ENCODE peak calls at places on chromosomes 7 and 10, in seven cellular contexts. One of them, this sample, is unnamed.

GRCh38 chr7:41881313-41882130 is 178.6 kb upstream of the INHBA start:
- DNase-seq in pons: peak
- DNase-seq in glomerular endothelial cell: no peak
- DNase-seq in neuronal stem cell: no peak
- DNase-seq in NCI-H1092 treated with DMSO at 0.1 percent for 48 hours: no peak
- DNase-seq in NCI-H69: no peak
- DNase-seq in stimulated activated CD4-positive, alpha-beta T cell treated with anti-CD3 and anti-CD28 coated beads, TNF-alpha, amount 100 ng/mL, for 24 hours: peak
- DNase-seq in this sample: no peak

GRCh38 chr10:27642023-27642589 is 103.5 kb downstream of the MKX start:
- DNase-seq in pons: no peak
- DNase-seq in glomerular endothelial cell: no peak
- DNase-seq in neuronal stem cell: no peak
- DNase-seq in NCI-H1092 treated with DMSO at 0.1 percent for 48 hours: no peak
- DNase-seq in NCI-H69: no peak
- DNase-seq in stimulated activated CD4-positive, alpha-beta T cell treated with anti-CD3 and anti-CD28 coated beads, TNF-alpha, amount 100 ng/mL, for 24 hours: no peak
- DNase-seq in this sample: no peak

GRCh38 chr7:93013471-93014061 is 104.2 kb downstream of the SAMD9 start:
- DNase-seq in pons: no peak
- DNase-seq in glomerular endothelial cell: no peak
- DNase-seq in neuronal stem cell: no peak
- DNase-seq in NCI-H1092 treated with DMSO at 0.1 percent for 48 hours: no peak
- DNase-seq in NCI-H69: no peak
- DNase-seq in stimulated activated CD4-positive, alpha-beta T cell treated with anti-CD3 and anti-CD28 coated beads, TNF-alpha, amount 100 ng/mL, for 24 hours: no peak
- DNase-seq in this sample: no peak

GRCh38 chr7:100503350-100503735 is 19.6 kb downstream of the NYAP1 start:
- DNase-seq in pons: no peak
- DNase-seq in glomerular endothelial cell: no peak
- DNase-seq in neuronal stem cell: no peak
- DNase-seq in NCI-H1092 treated with DMSO at 0.1 percent for 48 hours: no peak
- DNase-seq in NCI-H69: no peak
- DNase-seq in stimulated activated CD4-positive, alpha-beta T cell treated with anti-CD3 and anti-CD28 coated beads, TNF-alpha, amount 100 ng/mL, for 24 hours: no peak
- DNase-seq in this sample: no peak

GRCh38 chr7:146321301-146321700 is 204.7 kb downstream of the CNTNAP2 start:
- DNase-seq in pons: no peak
- DNase-seq in glomerular endothelial cell: no peak
- DNase-seq in neuronal stem cell: peak
- DNase-seq in NCI-H1092 treated with DMSO at 0.1 percent for 48 hours: peak
- DNase-seq in NCI-H69: no peak
- DNase-seq in stimulated activated CD4-positive, alpha-beta T cell treated with anti-CD3 and anti-CD28 coated beads, TNF-alpha, amount 100 ng/mL, for 24 hours: no peak
- DNase-seq in this sample: no peak

GRCh38 chr10:1187151-1187854 is 131.1 kb downstream of the WDR37 start:
- DNase-seq in pons: peak
- DNase-seq in glomerular endothelial cell: no peak
- DNase-seq in neuronal stem cell: no peak
- DNase-seq in NCI-H1092 treated with DMSO at 0.1 percent for 48 hours: no peak
- DNase-seq in NCI-H69: peak
- DNase-seq in stimulated activated CD4-positive, alpha-beta T cell treated with anti-CD3 and anti-CD28 coated beads, TNF-alpha, amount 100 ng/mL, for 24 hours: no peak
- DNase-seq in this sample: no peak

GRCh38 chr7:149624006-149624405 is 126.4 kb upstream of the ZNF746 start:
- DNase-seq in pons: no peak
- DNase-seq in glomerular endothelial cell: no peak
- DNase-seq in neuronal stem cell: no peak
- DNase-seq in NCI-H1092 treated with DMSO at 0.1 percent for 48 hours: no peak
- DNase-seq in NCI-H69: peak
- DNase-seq in stimulated activated CD4-positive, alpha-beta T cell treated with anti-CD3 and anti-CD28 coated beads, TNF-alpha, amount 100 ng/mL, for 24 hours: no peak
- DNase-seq in this sample: peak

GRCh38 chr7:5692112-5692844 is 89.2 kb downstream of the RNF216 start:
- DNase-seq in pons: peak
- DNase-seq in glomerular endothelial cell: no peak
- DNase-seq in neuronal stem cell: no peak
- DNase-seq in NCI-H1092 treated with DMSO at 0.1 percent for 48 hours: no peak
- DNase-seq in NCI-H69: peak
- DNase-seq in stimulated activated CD4-positive, alpha-beta T cell treated with anti-CD3 and anti-CD28 coated beads, TNF-alpha, amount 100 ng/mL, for 24 hours: no peak
- DNase-seq in this sample: peak

GRCh38 chr10:132477398-132478340 is 59.9 kb upstream of the INPP5A start:
- DNase-seq in pons: no peak
- DNase-seq in glomerular endothelial cell: no peak
- DNase-seq in neuronal stem cell: no peak
- DNase-seq in NCI-H1092 treated with DMSO at 0.1 percent for 48 hours: no peak
- DNase-seq in NCI-H69: no peak
- DNase-seq in stimulated activated CD4-positive, alpha-beta T cell treated with anti-CD3 and anti-CD28 coated beads, TNF-alpha, amount 100 ng/mL, for 24 hours: no peak
- DNase-seq in this sample: no peak

GRCh38 chr10:63769367-63769766 is 248.2 kb downstream of the REEP3 start:
- DNase-seq in pons: no peak
- DNase-seq in glomerular endothelial cell: no peak
- DNase-seq in neuronal stem cell: no peak
- DNase-seq in NCI-H1092 treated with DMSO at 0.1 percent for 48 hours: no peak
- DNase-seq in NCI-H69: no peak
- DNase-seq in stimulated activated CD4-positive, alpha-beta T cell treated with anti-CD3 and anti-CD28 coated beads, TNF-alpha, amount 100 ng/mL, for 24 hours: no peak
- DNase-seq in this sample: no peak

GRCh38 chr7:134932707-134933370 is 53.5 kb upstream of the AGBL3 start:
- DNase-seq in pons: no peak
- DNase-seq in glomerular endothelial cell: no peak
- DNase-seq in neuronal stem cell: no peak
- DNase-seq in NCI-H1092 treated with DMSO at 0.1 percent for 48 hours: no peak
- DNase-seq in NCI-H69: no peak
- DNase-seq in stimulated activated CD4-positive, alpha-beta T cell treated with anti-CD3 and anti-CD28 coated beads, TNF-alpha, amount 100 ng/mL, for 24 hours: no peak
- DNase-seq in this sample: no peak

GRCh38 chr10:59580257-59580863 is 129.3 kb downstream of the SLC16A9 start:
- DNase-seq in pons: peak
- DNase-seq in glomerular endothelial cell: no peak
- DNase-seq in neuronal stem cell: no peak
- DNase-seq in NCI-H1092 treated with DMSO at 0.1 percent for 48 hours: peak
- DNase-seq in NCI-H69: peak
- DNase-seq in stimulated activated CD4-positive, alpha-beta T cell treated with anti-CD3 and anti-CD28 coated beads, TNF-alpha, amount 100 ng/mL, for 24 hours: no peak
- DNase-seq in this sample: no peak

GRCh38 chr10:97321032-97321806 is 2.1 kb downstream of the FRAT1 start:
- DNase-seq in pons: peak
- DNase-seq in glomerular endothelial cell: no peak
- DNase-seq in neuronal stem cell: no peak
- DNase-seq in NCI-H1092 treated with DMSO at 0.1 percent for 48 hours: peak
- DNase-seq in NCI-H69: peak
- DNase-seq in stimulated activated CD4-positive, alpha-beta T cell treated with anti-CD3 and anti-CD28 coated beads, TNF-alpha, amount 100 ng/mL, for 24 hours: no peak
- DNase-seq in this sample: no peak

GRCh38 chr10:77164616-77165311 is 472.8 kb downstream of the KCNMA1 start:
- DNase-seq in pons: no peak
- DNase-seq in glomerular endothelial cell: no peak
- DNase-seq in neuronal stem cell: no peak
- DNase-seq in NCI-H1092 treated with DMSO at 0.1 percent for 48 hours: no peak
- DNase-seq in NCI-H69: peak
- DNase-seq in stimulated activated CD4-positive, alpha-beta T cell treated with anti-CD3 and anti-CD28 coated beads, TNF-alpha, amount 100 ng/mL, for 24 hours: no peak
- DNase-seq in this sample: no peak

GRCh38 chr7:128405345-128406146 is 4.2 kb downstream of the IMPDH1 start:
- DNase-seq in pons: no peak
- DNase-seq in glomerular endothelial cell: no peak
- DNase-seq in neuronal stem cell: peak
- DNase-seq in NCI-H1092 treated with DMSO at 0.1 percent for 48 hours: peak
- DNase-seq in NCI-H69: peak
- DNase-seq in stimulated activated CD4-positive, alpha-beta T cell treated with anti-CD3 and anti-CD28 coated beads, TNF-alpha, amount 100 ng/mL, for 24 hours: peak
- DNase-seq in this sample: peak

GRCh38 chr7:33050425-33051318 is 11.9 kb downstream of the NT5C3A start:
- DNase-seq in pons: peak
- DNase-seq in glomerular endothelial cell: no peak
- DNase-seq in neuronal stem cell: no peak
- DNase-seq in NCI-H1092 treated with DMSO at 0.1 percent for 48 hours: peak
- DNase-seq in NCI-H69: peak
- DNase-seq in stimulated activated CD4-positive, alpha-beta T cell treated with anti-CD3 and anti-CD28 coated beads, TNF-alpha, amount 100 ng/mL, for 24 hours: no peak
- DNase-seq in this sample: no peak

GRCh38 chr10:76336213-76336963 is 905.0 kb downstream of the LRMDA start:
- DNase-seq in pons: peak
- DNase-seq in glomerular endothelial cell: no peak
- DNase-seq in neuronal stem cell: no peak
- DNase-seq in NCI-H1092 treated with DMSO at 0.1 percent for 48 hours: no peak
- DNase-seq in NCI-H69: peak
- DNase-seq in stimulated activated CD4-positive, alpha-beta T cell treated with anti-CD3 and anti-CD28 coated beads, TNF-alpha, amount 100 ng/mL, for 24 hours: no peak
- DNase-seq in this sample: no peak

GRCh38 chr7:143390098-143390772 is 9.1 kb downstream of the ZYX start:
- DNase-seq in pons: no peak
- DNase-seq in glomerular endothelial cell: no peak
- DNase-seq in neuronal stem cell: no peak
- DNase-seq in NCI-H1092 treated with DMSO at 0.1 percent for 48 hours: no peak
- DNase-seq in NCI-H69: no peak
- DNase-seq in stimulated activated CD4-positive, alpha-beta T cell treated with anti-CD3 and anti-CD28 coated beads, TNF-alpha, amount 100 ng/mL, for 24 hours: no peak
- DNase-seq in this sample: no peak

GRCh38 chr7:46934198-46934825 is 647.6 kb downstream of the TNS3 start:
- DNase-seq in pons: no peak
- DNase-seq in glomerular endothelial cell: no peak
- DNase-seq in neuronal stem cell: no peak
- DNase-seq in NCI-H1092 treated with DMSO at 0.1 percent for 48 hours: no peak
- DNase-seq in NCI-H69: no peak
- DNase-seq in stimulated activated CD4-positive, alpha-beta T cell treated with anti-CD3 and anti-CD28 coated beads, TNF-alpha, amount 100 ng/mL, for 24 hours: no peak
- DNase-seq in this sample: no peak

GRCh38 chr7:143382791-143383641 is 1.9 kb downstream of the ZYX start:
- DNase-seq in pons: no peak
- DNase-seq in glomerular endothelial cell: no peak
- DNase-seq in neuronal stem cell: no peak
- DNase-seq in NCI-H1092 treated with DMSO at 0.1 percent for 48 hours: no peak
- DNase-seq in NCI-H69: no peak
- DNase-seq in stimulated activated CD4-positive, alpha-beta T cell treated with anti-CD3 and anti-CD28 coated beads, TNF-alpha, amount 100 ng/mL, for 24 hours: no peak
- DNase-seq in this sample: no peak

GRCh38 chr7:28062197-28062988 is 118.2 kb downstream of the JAZF1 start:
- DNase-seq in pons: peak
- DNase-seq in glomerular endothelial cell: no peak
- DNase-seq in neuronal stem cell: peak
- DNase-seq in NCI-H1092 treated with DMSO at 0.1 percent for 48 hours: peak
- DNase-seq in NCI-H69: peak
- DNase-seq in stimulated activated CD4-positive, alpha-beta T cell treated with anti-CD3 and anti-CD28 coated beads, TNF-alpha, amount 100 ng/mL, for 24 hours: peak
- DNase-seq in this sample: peak

GRCh38 chr7:27916372-27916771 is 176.4 kb downstream of the TAX1BP1 start:
- DNase-seq in pons: no peak
- DNase-seq in glomerular endothelial cell: no peak
- DNase-seq in neuronal stem cell: no peak
- DNase-seq in NCI-H1092 treated with DMSO at 0.1 percent for 48 hours: no peak
- DNase-seq in NCI-H69: peak
- DNase-seq in stimulated activated CD4-positive, alpha-beta T cell treated with anti-CD3 and anti-CD28 coated beads, TNF-alpha, amount 100 ng/mL, for 24 hours: no peak
- DNase-seq in this sample: no peak

GRCh38 chr7:142796001-142796500 is 25.3 kb downstream of the PRSS2 start:
- DNase-seq in pons: no peak
- DNase-seq in glomerular endothelial cell: no peak
- DNase-seq in neuronal stem cell: no peak
- DNase-seq in NCI-H1092 treated with DMSO at 0.1 percent for 48 hours: no peak
- DNase-seq in NCI-H69: no peak
- DNase-seq in stimulated activated CD4-positive, alpha-beta T cell treated with anti-CD3 and anti-CD28 coated beads, TNF-alpha, amount 100 ng/mL, for 24 hours: no peak
- DNase-seq in this sample: no peak

GRCh38 chr10:98262571-98262970 is 5.4 kb downstream of the LOXL4 start:
- DNase-seq in pons: no peak
- DNase-seq in glomerular endothelial cell: no peak
- DNase-seq in neuronal stem cell: no peak
- DNase-seq in NCI-H1092 treated with DMSO at 0.1 percent for 48 hours: no peak
- DNase-seq in NCI-H69: peak
- DNase-seq in stimulated activated CD4-positive, alpha-beta T cell treated with anti-CD3 and anti-CD28 coated beads, TNF-alpha, amount 100 ng/mL, for 24 hours: no peak
- DNase-seq in this sample: peak

GRCh38 chr10:50594012-50594411 is 29.7 kb downstream of the SGMS1 start:
- DNase-seq in pons: no peak
- DNase-seq in glomerular endothelial cell: no peak
- DNase-seq in neuronal stem cell: no peak
- DNase-seq in NCI-H1092 treated with DMSO at 0.1 percent for 48 hours: peak
- DNase-seq in NCI-H69: peak
- DNase-seq in stimulated activated CD4-positive, alpha-beta T cell treated with anti-CD3 and anti-CD28 coated beads, TNF-alpha, amount 100 ng/mL, for 24 hours: no peak
- DNase-seq in this sample: no peak

GRCh38 chr10:77529050-77529576 is 108.5 kb downstream of the KCNMA1 start:
- DNase-seq in pons: no peak
- DNase-seq in glomerular endothelial cell: no peak
- DNase-seq in neuronal stem cell: no peak
- DNase-seq in NCI-H1092 treated with DMSO at 0.1 percent for 48 hours: no peak
- DNase-seq in NCI-H69: peak
- DNase-seq in stimulated activated CD4-positive, alpha-beta T cell treated with anti-CD3 and anti-CD28 coated beads, TNF-alpha, amount 100 ng/mL, for 24 hours: no peak
- DNase-seq in this sample: no peak

GRCh38 chr7:32518534-32519140 is 23.3 kb downstream of the AVL9 start:
- DNase-seq in pons: no peak
- DNase-seq in glomerular endothelial cell: no peak
- DNase-seq in neuronal stem cell: peak
- DNase-seq in NCI-H1092 treated with DMSO at 0.1 percent for 48 hours: peak
- DNase-seq in NCI-H69: peak
- DNase-seq in stimulated activated CD4-positive, alpha-beta T cell treated with anti-CD3 and anti-CD28 coated beads, TNF-alpha, amount 100 ng/mL, for 24 hours: no peak
- DNase-seq in this sample: no peak

GRCh38 chr10:122468220-122468922 is 7.0 kb downstream of the HTRA1 start:
- DNase-seq in pons: no peak
- DNase-seq in glomerular endothelial cell: no peak
- DNase-seq in neuronal stem cell: no peak
- DNase-seq in NCI-H1092 treated with DMSO at 0.1 percent for 48 hours: no peak
- DNase-seq in NCI-H69: no peak
- DNase-seq in stimulated activated CD4-positive, alpha-beta T cell treated with anti-CD3 and anti-CD28 coated beads, TNF-alpha, amount 100 ng/mL, for 24 hours: no peak
- DNase-seq in this sample: no peak

GRCh38 chr10:6044060-6044459 is 18.1 kb downstream of the IL2RA start:
- DNase-seq in pons: no peak
- DNase-seq in glomerular endothelial cell: no peak
- DNase-seq in neuronal stem cell: no peak
- DNase-seq in NCI-H1092 treated with DMSO at 0.1 percent for 48 hours: no peak
- DNase-seq in NCI-H69: no peak
- DNase-seq in stimulated activated CD4-positive, alpha-beta T cell treated with anti-CD3 and anti-CD28 coated beads, TNF-alpha, amount 100 ng/mL, for 24 hours: no peak
- DNase-seq in this sample: no peak

GRCh38 chr10:114349505-114350211 is 54.6 kb downstream of the AFAP1L2 start:
- DNase-seq in pons: no peak
- DNase-seq in glomerular endothelial cell: no peak
- DNase-seq in neuronal stem cell: no peak
- DNase-seq in NCI-H1092 treated with DMSO at 0.1 percent for 48 hours: no peak
- DNase-seq in NCI-H69: no peak
- DNase-seq in stimulated activated CD4-positive, alpha-beta T cell treated with anti-CD3 and anti-CD28 coated beads, TNF-alpha, amount 100 ng/mL, for 24 hours: no peak
- DNase-seq in this sample: no peak

GRCh38 chr7:99137418-99138180 is 6.3 kb downstream of the SMURF1 start:
- DNase-seq in pons: peak
- DNase-seq in glomerular endothelial cell: no peak
- DNase-seq in neuronal stem cell: peak
- DNase-seq in NCI-H1092 treated with DMSO at 0.1 percent for 48 hours: no peak
- DNase-seq in NCI-H69: peak
- DNase-seq in stimulated activated CD4-positive, alpha-beta T cell treated with anti-CD3 and anti-CD28 coated beads, TNF-alpha, amount 100 ng/mL, for 24 hours: no peak
- DNase-seq in this sample: no peak

GRCh38 chr10:10320981-10321380 is 696.7 kb upstream of the CELF2 start:
- DNase-seq in pons: no peak
- DNase-seq in glomerular endothelial cell: no peak
- DNase-seq in neuronal stem cell: no peak
- DNase-seq in NCI-H1092 treated with DMSO at 0.1 percent for 48 hours: no peak
- DNase-seq in NCI-H69: no peak
- DNase-seq in stimulated activated CD4-positive, alpha-beta T cell treated with anti-CD3 and anti-CD28 coated beads, TNF-alpha, amount 100 ng/mL, for 24 hours: no peak
- DNase-seq in this sample: no peak

GRCh38 chr7:107694395-107694794 is 33.8 kb downstream of the SLC26A4 start:
- DNase-seq in pons: peak
- DNase-seq in glomerular endothelial cell: no peak
- DNase-seq in neuronal stem cell: no peak
- DNase-seq in NCI-H1092 treated with DMSO at 0.1 percent for 48 hours: peak
- DNase-seq in NCI-H69: peak
- DNase-seq in stimulated activated CD4-positive, alpha-beta T cell treated with anti-CD3 and anti-CD28 coated beads, TNF-alpha, amount 100 ng/mL, for 24 hours: no peak
- DNase-seq in this sample: no peak

GRCh38 chr10:91287912-91288311 is 67.4 kb downstream of the PCGF5 start:
- DNase-seq in pons: no peak
- DNase-seq in glomerular endothelial cell: no peak
- DNase-seq in neuronal stem cell: no peak
- DNase-seq in NCI-H1092 treated with DMSO at 0.1 percent for 48 hours: no peak
- DNase-seq in NCI-H69: no peak
- DNase-seq in stimulated activated CD4-positive, alpha-beta T cell treated with anti-CD3 and anti-CD28 coated beads, TNF-alpha, amount 100 ng/mL, for 24 hours: no peak
- DNase-seq in this sample: no peak

GRCh38 chr10:117933036-117933435 is 113.7 kb downstream of the RAB11FIP2 start:
- DNase-seq in pons: no peak
- DNase-seq in glomerular endothelial cell: no peak
- DNase-seq in neuronal stem cell: no peak
- DNase-seq in NCI-H1092 treated with DMSO at 0.1 percent for 48 hours: no peak
- DNase-seq in NCI-H69: no peak
- DNase-seq in stimulated activated CD4-positive, alpha-beta T cell treated with anti-CD3 and anti-CD28 coated beads, TNF-alpha, amount 100 ng/mL, for 24 hours: no peak
- DNase-seq in this sample: no peak

GRCh38 chr10:29314726-29315125 is 25.9 kb downstream of the LYZL1 start:
- DNase-seq in pons: no peak
- DNase-seq in glomerular endothelial cell: no peak
- DNase-seq in neuronal stem cell: no peak
- DNase-seq in NCI-H1092 treated with DMSO at 0.1 percent for 48 hours: no peak
- DNase-seq in NCI-H69: no peak
- DNase-seq in stimulated activated CD4-positive, alpha-beta T cell treated with anti-CD3 and anti-CD28 coated beads, TNF-alpha, amount 100 ng/mL, for 24 hours: no peak
- DNase-seq in this sample: no peak

GRCh38 chr10:132690821-132691610 is 94.9 kb downstream of the NKX6-2 start:
- DNase-seq in pons: no peak
- DNase-seq in glomerular endothelial cell: no peak
- DNase-seq in neuronal stem cell: no peak
- DNase-seq in NCI-H1092 treated with DMSO at 0.1 percent for 48 hours: no peak
- DNase-seq in NCI-H69: no peak
- DNase-seq in stimulated activated CD4-positive, alpha-beta T cell treated with anti-CD3 and anti-CD28 coated beads, TNF-alpha, amount 100 ng/mL, for 24 hours: no peak
- DNase-seq in this sample: no peak